ENCODE peak calls at places on chromosomes 11 and 22, in nine cellular contexts. One of them, this sample, is unnamed.

GRCh38 chr11:75204685-75205667 is 35.6 kb upstream of the TPBGL start:
- DNase-seq in NCI-H748 treated with DMSO at 0.1 percent for 48 hours: peak; percentile 33
- DNase-seq in central memory CD4-positive, alpha-beta T cell: peak; percentile 60
- DNase-seq in Calu3: peak; percentile 92
- DNase-seq in GM03348: peak; percentile 93
- DNase-seq in fibroblast of mammary gland: peak; percentile 80
- DNase-seq in HTR-8/SVneo: peak; percentile 94
- DNase-seq in lower lobe of right lung: peak; percentile 90
- DNase-seq in right lobe of liver: peak; percentile 92
- DNase-seq in this sample: peak; percentile 92

GRCh38 chr11:132844956-132845355 is 687.3 kb downstream of the OPCML start:
- DNase-seq in NCI-H748 treated with DMSO at 0.1 percent for 48 hours: no peak
- DNase-seq in central memory CD4-positive, alpha-beta T cell: no peak
- DNase-seq in Calu3: no peak
- DNase-seq in GM03348: peak; percentile 84
- DNase-seq in fibroblast of mammary gland: peak; percentile 33
- DNase-seq in HTR-8/SVneo: peak; percentile 51
- DNase-seq in lower lobe of right lung: no peak
- DNase-seq in right lobe of liver: no peak
- DNase-seq in this sample: no peak

GRCh38 chr11:6625156-6625831 is 6.1 kb upstream of the TPP1 start:
- DNase-seq in NCI-H748 treated with DMSO at 0.1 percent for 48 hours: no peak
- DNase-seq in central memory CD4-positive, alpha-beta T cell: no peak
- DNase-seq in Calu3: no peak
- DNase-seq in GM03348: no peak
- DNase-seq in fibroblast of mammary gland: no peak
- DNase-seq in HTR-8/SVneo: no peak
- DNase-seq in lower lobe of right lung: no peak
- DNase-seq in right lobe of liver: no peak
- DNase-seq in this sample: peak; percentile 49

GRCh38 chr22:42202669-42203068 is 67.8 kb downstream of the TCF20 start:
- DNase-seq in NCI-H748 treated with DMSO at 0.1 percent for 48 hours: no peak
- DNase-seq in central memory CD4-positive, alpha-beta T cell: peak; percentile 44
- DNase-seq in Calu3: no peak
- DNase-seq in GM03348: no peak
- DNase-seq in fibroblast of mammary gland: peak; percentile 30
- DNase-seq in HTR-8/SVneo: no peak
- DNase-seq in lower lobe of right lung: no peak
- DNase-seq in right lobe of liver: no peak
- DNase-seq in this sample: no peak

GRCh38 chr11:20451568-20451967 is 64.1 kb downstream of the PRMT3 start:
- DNase-seq in NCI-H748 treated with DMSO at 0.1 percent for 48 hours: no peak
- DNase-seq in central memory CD4-positive, alpha-beta T cell: no peak
- DNase-seq in Calu3: no peak
- DNase-seq in GM03348: peak; percentile 10
- DNase-seq in fibroblast of mammary gland: peak; percentile 66
- DNase-seq in HTR-8/SVneo: no peak
- DNase-seq in lower lobe of right lung: no peak
- DNase-seq in right lobe of liver: no peak
- DNase-seq in this sample: no peak

GRCh38 chr11:130583866-130584265 is 135.4 kb downstream of the ADAMTS15 start:
- DNase-seq in NCI-H748 treated with DMSO at 0.1 percent for 48 hours: no peak
- DNase-seq in central memory CD4-positive, alpha-beta T cell: no peak
- DNase-seq in Calu3: no peak
- DNase-seq in GM03348: no peak
- DNase-seq in fibroblast of mammary gland: no peak
- DNase-seq in HTR-8/SVneo: no peak
- DNase-seq in lower lobe of right lung: no peak
- DNase-seq in right lobe of liver: no peak
- DNase-seq in this sample: no peak

GRCh38 chr11:607971-608659 is 7.6 kb downstream of the IRF7 start:
- DNase-seq in NCI-H748 treated with DMSO at 0.1 percent for 48 hours: no peak
- DNase-seq in central memory CD4-positive, alpha-beta T cell: no peak
- DNase-seq in Calu3: no peak
- DNase-seq in GM03348: no peak
- DNase-seq in fibroblast of mammary gland: no peak
- DNase-seq in HTR-8/SVneo: no peak
- DNase-seq in lower lobe of right lung: no peak
- DNase-seq in right lobe of liver: peak; percentile 57
- DNase-seq in this sample: no peak

GRCh38 chr11:63478896-63479295 is 12.1 kb downstream of the PLAAT5 start:
- DNase-seq in NCI-H748 treated with DMSO at 0.1 percent for 48 hours: peak; percentile 76
- DNase-seq in central memory CD4-positive, alpha-beta T cell: peak; percentile 61
- DNase-seq in Calu3: peak; percentile 69
- DNase-seq in GM03348: peak; percentile 88
- DNase-seq in fibroblast of mammary gland: peak; percentile 78
- DNase-seq in HTR-8/SVneo: peak; percentile 69
- DNase-seq in lower lobe of right lung: no peak
- DNase-seq in right lobe of liver: no peak
- DNase-seq in this sample: no peak

GRCh38 chr22:39405346-39406085 is 5.9 kb downstream of the TAB1 start:
- DNase-seq in NCI-H748 treated with DMSO at 0.1 percent for 48 hours: no peak
- DNase-seq in central memory CD4-positive, alpha-beta T cell: no peak
- DNase-seq in Calu3: no peak
- DNase-seq in GM03348: no peak
- DNase-seq in fibroblast of mammary gland: peak; percentile 89
- DNase-seq in HTR-8/SVneo: no peak
- DNase-seq in lower lobe of right lung: no peak
- DNase-seq in right lobe of liver: peak; percentile 42
- DNase-seq in this sample: no peak

GRCh38 chr11:36840378-36840777 is 242.3 kb upstream of the RAG2 start:
- DNase-seq in NCI-H748 treated with DMSO at 0.1 percent for 48 hours: no peak
- DNase-seq in central memory CD4-positive, alpha-beta T cell: no peak
- DNase-seq in Calu3: no peak
- DNase-seq in GM03348: no peak
- DNase-seq in fibroblast of mammary gland: no peak
- DNase-seq in HTR-8/SVneo: no peak
- DNase-seq in lower lobe of right lung: no peak
- DNase-seq in right lobe of liver: no peak
- DNase-seq in this sample: no peak

GRCh38 chr11:68974421-68975194 is 6.2 kb downstream of the MRGPRD start:
- DNase-seq in NCI-H748 treated with DMSO at 0.1 percent for 48 hours: no peak
- DNase-seq in central memory CD4-positive, alpha-beta T cell: no peak
- DNase-seq in Calu3: no peak
- DNase-seq in GM03348: no peak
- DNase-seq in fibroblast of mammary gland: peak; percentile 37
- DNase-seq in HTR-8/SVneo: no peak
- DNase-seq in lower lobe of right lung: peak; percentile 24
- DNase-seq in right lobe of liver: no peak
- DNase-seq in this sample: no peak

GRCh38 chr11:70688142-70688541 is 289.8 kb downstream of the CTTN start:
- DNase-seq in NCI-H748 treated with DMSO at 0.1 percent for 48 hours: no peak
- DNase-seq in central memory CD4-positive, alpha-beta T cell: no peak
- DNase-seq in Calu3: peak; percentile 24
- DNase-seq in GM03348: no peak
- DNase-seq in fibroblast of mammary gland: no peak
- DNase-seq in HTR-8/SVneo: no peak
- DNase-seq in lower lobe of right lung: peak; percentile 17
- DNase-seq in right lobe of liver: no peak
- DNase-seq in this sample: peak; percentile 27

GRCh38 chr22:41048791-41049717 is 43.3 kb upstream of the EP300 start:
- DNase-seq in NCI-H748 treated with DMSO at 0.1 percent for 48 hours: no peak
- DNase-seq in central memory CD4-positive, alpha-beta T cell: no peak
- DNase-seq in Calu3: peak; percentile 33
- DNase-seq in GM03348: peak; percentile 92
- DNase-seq in fibroblast of mammary gland: peak; percentile 60
- DNase-seq in HTR-8/SVneo: peak; percentile 58
- DNase-seq in lower lobe of right lung: peak; percentile 61
- DNase-seq in right lobe of liver: no peak
- DNase-seq in this sample: peak; percentile 56

GRCh38 chr11:65642014-65642671 is 4.2 kb downstream of the SIPA1 start:
- DNase-seq in NCI-H748 treated with DMSO at 0.1 percent for 48 hours: no peak
- DNase-seq in central memory CD4-positive, alpha-beta T cell: no peak
- DNase-seq in Calu3: no peak
- DNase-seq in GM03348: no peak
- DNase-seq in fibroblast of mammary gland: no peak
- DNase-seq in HTR-8/SVneo: no peak
- DNase-seq in lower lobe of right lung: peak; percentile 55
- DNase-seq in right lobe of liver: peak; percentile 57
- DNase-seq in this sample: peak; percentile 71

GRCh38 chr11:108788565-108789199 is 123.8 kb downstream of the DDX10 start:
- DNase-seq in NCI-H748 treated with DMSO at 0.1 percent for 48 hours: no peak
- DNase-seq in central memory CD4-positive, alpha-beta T cell: no peak
- DNase-seq in Calu3: peak; percentile 6
- DNase-seq in GM03348: peak; percentile 41
- DNase-seq in fibroblast of mammary gland: peak; percentile 63
- DNase-seq in HTR-8/SVneo: peak; percentile 24
- DNase-seq in lower lobe of right lung: no peak
- DNase-seq in right lobe of liver: no peak
- DNase-seq in this sample: no peak

GRCh38 chr11:1234054-1234720 is 11.3 kb downstream of the MUC5B start:
- DNase-seq in NCI-H748 treated with DMSO at 0.1 percent for 48 hours: no peak
- DNase-seq in central memory CD4-positive, alpha-beta T cell: no peak
- DNase-seq in Calu3: no peak
- DNase-seq in GM03348: no peak
- DNase-seq in fibroblast of mammary gland: no peak
- DNase-seq in HTR-8/SVneo: no peak
- DNase-seq in lower lobe of right lung: peak; percentile 32
- DNase-seq in right lobe of liver: no peak
- DNase-seq in this sample: no peak

GRCh38 chr11:27423125-27423524 is 49.5 kb downstream of the LGR4 start:
- DNase-seq in NCI-H748 treated with DMSO at 0.1 percent for 48 hours: peak; percentile 39
- DNase-seq in central memory CD4-positive, alpha-beta T cell: no peak
- DNase-seq in Calu3: no peak
- DNase-seq in GM03348: peak; percentile 47
- DNase-seq in fibroblast of mammary gland: peak; percentile 87
- DNase-seq in HTR-8/SVneo: peak; percentile 42
- DNase-seq in lower lobe of right lung: no peak
- DNase-seq in right lobe of liver: peak; percentile 62
- DNase-seq in this sample: no peak

GRCh38 chr11:45042560-45042959 is 91.9 kb upstream of the TP53I11 start:
- DNase-seq in NCI-H748 treated with DMSO at 0.1 percent for 48 hours: no peak
- DNase-seq in central memory CD4-positive, alpha-beta T cell: no peak
- DNase-seq in Calu3: no peak
- DNase-seq in GM03348: peak; percentile 45
- DNase-seq in fibroblast of mammary gland: peak; percentile 21
- DNase-seq in HTR-8/SVneo: no peak
- DNase-seq in lower lobe of right lung: no peak
- DNase-seq in right lobe of liver: no peak
- DNase-seq in this sample: no peak

GRCh38 chr11:22479133-22479690 is 141.0 kb downstream of the SLC17A6 start:
- DNase-seq in NCI-H748 treated with DMSO at 0.1 percent for 48 hours: no peak
- DNase-seq in central memory CD4-positive, alpha-beta T cell: no peak
- DNase-seq in Calu3: no peak
- DNase-seq in GM03348: peak; percentile 13
- DNase-seq in fibroblast of mammary gland: peak; percentile 57
- DNase-seq in HTR-8/SVneo: no peak
- DNase-seq in lower lobe of right lung: no peak
- DNase-seq in right lobe of liver: no peak
- DNase-seq in this sample: no peak

GRCh38 chr22:37647928-37648327 is 8.5 kb downstream of the SH3BP1 start:
- DNase-seq in NCI-H748 treated with DMSO at 0.1 percent for 48 hours: no peak
- DNase-seq in central memory CD4-positive, alpha-beta T cell: no peak
- DNase-seq in Calu3: no peak
- DNase-seq in GM03348: no peak
- DNase-seq in fibroblast of mammary gland: no peak
- DNase-seq in HTR-8/SVneo: no peak
- DNase-seq in lower lobe of right lung: no peak
- DNase-seq in right lobe of liver: no peak
- DNase-seq in this sample: peak; percentile 79